ENCODE peak calls at places on chromosomes 7 and 10, in eight cellular contexts. One of them, this sample, is unnamed.

GRCh38 chr7:4279210-4279609 is 402.9 kb upstream of the FOXK1 start:
- DNase-seq in A549: no peak
- DNase-seq in K562: no peak
- DNase-seq in HepG2: no peak
- DNase-seq in sigmoid colon: no peak
- DNase-seq in SK-N-SH: no peak
- DNase-seq in suprapubic skin: no peak
- DNase-seq in stomach: no peak
- DNase-seq in this sample: no peak

GRCh38 chr10:97889461-97890265 is 40.0 kb downstream of the GOLGA7B start:
- DNase-seq in A549: peak; percentile 94
- DNase-seq in K562: peak; percentile 61
- DNase-seq in HepG2: no peak
- DNase-seq in sigmoid colon: no peak
- DNase-seq in SK-N-SH: peak; percentile 54
- DNase-seq in suprapubic skin: no peak
- DNase-seq in stomach: no peak
- DNase-seq in this sample: no peak

GRCh38 chr10:88728107-88728763 is 22.2 kb downstream of the LIPK start:
- DNase-seq in A549: peak; percentile 46
- DNase-seq in K562: no peak
- DNase-seq in HepG2: peak; percentile 17
- DNase-seq in sigmoid colon: no peak
- DNase-seq in SK-N-SH: no peak
- DNase-seq in suprapubic skin: no peak
- DNase-seq in stomach: no peak
- DNase-seq in this sample: no peak

GRCh38 chr10:120506674-120507073 is 49.6 kb downstream of the PLPP4 start:
- DNase-seq in A549: no peak
- DNase-seq in K562: no peak
- DNase-seq in HepG2: no peak
- DNase-seq in sigmoid colon: no peak
- DNase-seq in SK-N-SH: no peak
- DNase-seq in suprapubic skin: no peak
- DNase-seq in stomach: no peak
- DNase-seq in this sample: no peak

GRCh38 chr10:69348824-69349541 is 67.7 kb downstream of the TACR2 start:
- DNase-seq in A549: peak; percentile 78
- DNase-seq in K562: no peak
- DNase-seq in HepG2: no peak
- DNase-seq in sigmoid colon: peak; percentile 83
- DNase-seq in SK-N-SH: peak; percentile 64
- DNase-seq in suprapubic skin: peak; percentile 85
- DNase-seq in stomach: no peak
- DNase-seq in this sample: peak; percentile 71

GRCh38 chr10:43322769-43323168 is 48.7 kb upstream of the FXYD4 start:
- DNase-seq in A549: peak; percentile 83
- DNase-seq in K562: peak; percentile 96
- DNase-seq in HepG2: no peak
- DNase-seq in sigmoid colon: peak; percentile 90
- DNase-seq in SK-N-SH: peak; percentile 96
- DNase-seq in suprapubic skin: peak; percentile 85
- DNase-seq in stomach: peak; percentile 90
- DNase-seq in this sample: peak; percentile 74

GRCh38 chr7:79436378-79436777 is 17.1 kb downstream of the MAGI2 start:
- DNase-seq in A549: no peak
- DNase-seq in K562: no peak
- DNase-seq in HepG2: no peak
- DNase-seq in sigmoid colon: no peak
- DNase-seq in SK-N-SH: no peak
- DNase-seq in suprapubic skin: no peak
- DNase-seq in stomach: no peak
- DNase-seq in this sample: no peak

GRCh38 chr7:11252705-11253272 is 279.1 kb downstream of the PHF14 start:
- DNase-seq in A549: no peak
- DNase-seq in K562: no peak
- DNase-seq in HepG2: no peak
- DNase-seq in sigmoid colon: no peak
- DNase-seq in SK-N-SH: no peak
- DNase-seq in suprapubic skin: no peak
- DNase-seq in stomach: no peak
- DNase-seq in this sample: no peak

GRCh38 chr10:22874189-22874854 is 53.5 kb upstream of the ARMC3 start:
- DNase-seq in A549: no peak
- DNase-seq in K562: no peak
- DNase-seq in HepG2: no peak
- DNase-seq in sigmoid colon: no peak
- DNase-seq in SK-N-SH: no peak
- DNase-seq in suprapubic skin: no peak
- DNase-seq in stomach: no peak
- DNase-seq in this sample: no peak

GRCh38 chr10:24900888-24901685 is 51.3 kb downstream of the PRTFDC1 start:
- DNase-seq in A549: no peak
- DNase-seq in K562: no peak
- DNase-seq in HepG2: no peak
- DNase-seq in sigmoid colon: no peak
- DNase-seq in SK-N-SH: no peak
- DNase-seq in suprapubic skin: no peak
- DNase-seq in stomach: no peak
- DNase-seq in this sample: no peak

GRCh38 chr7:71657386-71657785 is 525.4 kb downstream of the GALNT17 start:
- DNase-seq in A549: no peak
- DNase-seq in K562: no peak
- DNase-seq in HepG2: no peak
- DNase-seq in sigmoid colon: no peak
- DNase-seq in SK-N-SH: no peak
- DNase-seq in suprapubic skin: no peak
- DNase-seq in stomach: no peak
- DNase-seq in this sample: no peak

GRCh38 chr7:36605662-36606441 is 118.4 kb downstream of the AOAH start:
- DNase-seq in A549: no peak
- DNase-seq in K562: no peak
- DNase-seq in HepG2: no peak
- DNase-seq in sigmoid colon: no peak
- DNase-seq in SK-N-SH: no peak
- DNase-seq in suprapubic skin: no peak
- DNase-seq in stomach: no peak
- DNase-seq in this sample: no peak

GRCh38 chr7:142587578-142588191 is 161.6 kb upstream of the PRSS1 start:
- DNase-seq in A549: peak; percentile 85
- DNase-seq in K562: peak; percentile 70
- DNase-seq in HepG2: peak; percentile 60
- DNase-seq in sigmoid colon: no peak
- DNase-seq in SK-N-SH: peak; percentile 31
- DNase-seq in suprapubic skin: no peak
- DNase-seq in stomach: no peak
- DNase-seq in this sample: no peak

GRCh38 chr7:28832669-28833068 is 125.5 kb downstream of the TRIL start:
- DNase-seq in A549: no peak
- DNase-seq in K562: no peak
- DNase-seq in HepG2: no peak
- DNase-seq in sigmoid colon: no peak
- DNase-seq in SK-N-SH: no peak
- DNase-seq in suprapubic skin: no peak
- DNase-seq in stomach: no peak
- DNase-seq in this sample: no peak

GRCh38 chr10:99993994-99994689 is 15.6 kb downstream of the DNMBP start:
- DNase-seq in A549: no peak
- DNase-seq in K562: peak; percentile 65
- DNase-seq in HepG2: no peak
- DNase-seq in sigmoid colon: peak; percentile 85
- DNase-seq in SK-N-SH: no peak
- DNase-seq in suprapubic skin: peak; percentile 83
- DNase-seq in stomach: peak; percentile 44
- DNase-seq in this sample: peak; percentile 71

GRCh38 chr7:68176974-68177373 is 1180.3 kb downstream of the TYW1 start:
- DNase-seq in A549: peak; percentile 84
- DNase-seq in K562: peak; percentile 74
- DNase-seq in HepG2: peak; percentile 65
- DNase-seq in sigmoid colon: no peak
- DNase-seq in SK-N-SH: peak; percentile 79
- DNase-seq in suprapubic skin: no peak
- DNase-seq in stomach: peak; percentile 31
- DNase-seq in this sample: peak; percentile 16

GRCh38 chr7:157772486-157773130 is 435.8 kb downstream of the DNAJB6 start:
- DNase-seq in A549: no peak
- DNase-seq in K562: no peak
- DNase-seq in HepG2: no peak
- DNase-seq in sigmoid colon: no peak
- DNase-seq in SK-N-SH: no peak
- DNase-seq in suprapubic skin: no peak
- DNase-seq in stomach: no peak
- DNase-seq in this sample: no peak
- H3K4me3 ChIP-seq in A549: no peak overlapping the region
- H3K4me3 ChIP-seq in K562: no peak overlapping the region
- H3K4me3 ChIP-seq in HepG2: no peak overlapping the region
- H3K4me3 ChIP-seq in sigmoid colon: no peak overlapping the region
- H3K4me3 ChIP-seq in SK-N-SH: no peak overlapping the region
- H3K4me3 ChIP-seq in suprapubic skin: no peak overlapping the region
- H3K4me3 ChIP-seq in stomach: no peak overlapping the region
- H3K4me3 ChIP-seq in this sample: no peak overlapping the region

GRCh38 chr7:149104214-149104613 is 13.7 kb upstream of the ZNF786 start:
- DNase-seq in A549: no peak
- DNase-seq in K562: no peak
- DNase-seq in HepG2: no peak
- DNase-seq in sigmoid colon: no peak
- DNase-seq in SK-N-SH: no peak
- DNase-seq in suprapubic skin: no peak
- DNase-seq in stomach: no peak
- DNase-seq in this sample: no peak
- TF ChIP-seq EP300 in A549: no peak
- TF ChIP-seq EP300 in K562: no peak
- TF ChIP-seq EP300 in HepG2: no peak
- TF ChIP-seq EP300 in sigmoid colon: no peak
- TF ChIP-seq EP300 in SK-N-SH: no peak
- TF ChIP-seq EP300 in suprapubic skin: no peak
- TF ChIP-seq EP300 in stomach: no peak
- TF ChIP-seq EP300 in this sample: no peak

GRCh38 chr7:44488955-44489354 is 1.5 kb downstream of the NUDCD3 start:
- DNase-seq in A549: no peak
- DNase-seq in K562: no peak
- DNase-seq in HepG2: no peak
- DNase-seq in sigmoid colon: no peak
- DNase-seq in SK-N-SH: no peak
- DNase-seq in suprapubic skin: no peak
- DNase-seq in stomach: no peak
- DNase-seq in this sample: no peak
- H3K4me3 ChIP-seq in A549: peak overlapping the region; percentile 88
- H3K4me3 ChIP-seq in K562: peak overlapping the region; percentile 96
- H3K4me3 ChIP-seq in HepG2: peak overlapping the region; percentile 90
- H3K4me3 ChIP-seq in sigmoid colon: peak overlapping the region; percentile 85
- H3K4me3 ChIP-seq in SK-N-SH: peak overlapping the region; percentile 98
- H3K4me3 ChIP-seq in suprapubic skin: peak overlapping the region; percentile 86
- H3K4me3 ChIP-seq in stomach: peak overlapping the region; percentile 76
- H3K4me3 ChIP-seq in this sample: peak overlapping the region; percentile 89

GRCh38 chr10:21311426-21311825 is 214.1 kb downstream of the SKIDA1 start:
- DNase-seq in A549: no peak
- DNase-seq in K562: no peak
- DNase-seq in HepG2: no peak
- DNase-seq in sigmoid colon: no peak
- DNase-seq in SK-N-SH: no peak
- DNase-seq in suprapubic skin: peak; percentile 20
- DNase-seq in stomach: no peak
- DNase-seq in this sample: no peak

GRCh38 chr10:21313691-21314090 is 211.8 kb downstream of the SKIDA1 start:
- DNase-seq in A549: no peak
- DNase-seq in K562: no peak
- DNase-seq in HepG2: no peak
- DNase-seq in sigmoid colon: no peak
- DNase-seq in SK-N-SH: no peak
- DNase-seq in suprapubic skin: peak; percentile 20
- DNase-seq in stomach: no peak
- DNase-seq in this sample: no peak

GRCh38 chr10:21314906-21315305 is 210.6 kb downstream of the SKIDA1 start:
- DNase-seq in A549: no peak
- DNase-seq in K562: no peak
- DNase-seq in HepG2: no peak
- DNase-seq in sigmoid colon: no peak
- DNase-seq in SK-N-SH: no peak
- DNase-seq in suprapubic skin: peak; percentile 74
- DNase-seq in stomach: no peak
- DNase-seq in this sample: no peak

GRCh38 chr10:21315321-21316220 is 209.9 kb downstream of the SKIDA1 start:
- DNase-seq in A549: peak; percentile 93
- DNase-seq in K562: no peak
- DNase-seq in HepG2: peak; percentile 32
- DNase-seq in sigmoid colon: peak; percentile 69
- DNase-seq in SK-N-SH: peak; percentile 53
- DNase-seq in suprapubic skin: peak; percentile 82
- DNase-seq in stomach: peak; percentile 44
- DNase-seq in this sample: peak; percentile 57

DNA sequence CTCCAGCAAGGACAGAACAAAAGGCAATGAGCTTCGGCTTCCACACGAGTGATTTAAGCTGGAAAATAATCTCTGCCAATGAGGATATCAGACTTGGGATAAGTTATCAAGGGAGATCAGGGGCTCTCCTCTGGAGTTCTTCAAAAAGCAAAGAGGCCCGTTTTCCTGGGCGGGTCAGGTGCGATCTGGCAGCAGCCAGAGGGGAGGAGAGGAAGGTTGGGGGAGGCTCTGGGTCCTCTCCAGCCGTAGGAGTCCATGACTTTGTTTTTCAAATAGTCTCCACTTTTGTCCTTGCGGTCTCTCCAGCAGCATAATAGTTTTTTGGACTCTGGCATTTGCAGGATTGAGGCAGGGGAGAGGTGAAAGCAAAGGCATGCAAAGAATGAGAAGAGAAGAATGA is 211.2 kb downstream of the SKIDA1 start:
- DNase-seq in A549: no peak
- DNase-seq in K562: no peak
- DNase-seq in HepG2: peak; percentile 27
- DNase-seq in sigmoid colon: no peak
- DNase-seq in SK-N-SH: no peak
- DNase-seq in suprapubic skin: peak; percentile 50
- DNase-seq in stomach: no peak
- DNase-seq in this sample: no peak
- TF ChIP-seq EP300 in A549: no peak
- TF ChIP-seq EP300 in K562: no peak
- TF ChIP-seq EP300 in HepG2: no peak
- TF ChIP-seq EP300 in sigmoid colon: no peak
- TF ChIP-seq EP300 in SK-N-SH: no peak
- TF ChIP-seq EP300 in suprapubic skin: no peak
- TF ChIP-seq EP300 in stomach: no peak
- TF ChIP-seq EP300 in this sample: no peak